ENCODE peak calls at places on chromosomes 12 and 14, in ten cellular contexts. C is GM12892, K is germinal center, Y is T-helper 9 cell, F is brain microvascular endothelial cell, L is left ventricle myocardium inferior, G is left cardiac atrium, B is T-cell, X is fibroblast of lung, I is ureter. N is an unnamed sample.

GRCh38 chr14:102777711-102778615 is 714 bp downstream of the TRAF3 start:
- DNase-seq in C (no peak), K (no peak), Y (peak; percentile 11), F (peak; percentile 14), L (peak; percentile 28), G (no peak), B (peak; percentile 21), X (peak; percentile 51), I (no peak), N (no peak)

GRCh38 chr12:78870539-78870938 is 6.0 kb downstream of the SYT1 start:
- DNase-seq in C (no peak), K (no peak), Y (no peak), F (no peak), L (no peak), G (no peak), B (no peak), X (no peak), I (no peak), N (no peak)

GRCh38 chr14:72169521-72169920 is 237.3 kb downstream of the RGS6 start:
- DNase-seq in C (no peak), K (peak; percentile 19), Y (no peak), F (peak; percentile 0), L (no peak), G (no peak), B (no peak), X (no peak), I (no peak), N (no peak)

GRCh38 chr14:67397536-67397935 is 14.4 kb downstream of the PLEK2 start:
- DNase-seq in C (no peak), K (no peak), Y (no peak), F (no peak), L (no peak), G (no peak), B (no peak), X (no peak), I (no peak), N (no peak)

GRCh38 chr12:124567035-124567672 is at the start of gene NCOR2:
- DNase-seq in C (peak; percentile 67), K (peak; percentile 70), Y (peak; percentile 38), F (no peak), L (no peak), G (no peak), B (peak; percentile 59), X (no peak), I (no peak), N (no peak)

GRCh38 chr14:56490379-56490778 is 89.2 kb upstream of the TMEM260 start:
- DNase-seq in C (no peak), K (peak; percentile 5), Y (no peak), F (no peak), L (no peak), G (no peak), B (no peak), X (peak; percentile 58), I (no peak), N (no peak)

GRCh38 chr14:31505411-31505810 is 17.6 kb upstream of the GPR33 start:
- DNase-seq in C (no peak), K (no peak), Y (no peak), F (peak; percentile 75), L (no peak), G (no peak), B (no peak), X (peak; percentile 37), I (no peak), N (no peak)

GRCh38 chr12:14665354-14666348 is 30.7 kb downstream of the GUCY2C start:
- DNase-seq in C (no peak), K (no peak), Y (no peak), F (no peak), L (no peak), G (no peak), B (no peak), X (no peak), I (no peak), N (no peak)

GRCh38 chr12:109779382-109779781 is 53.8 kb downstream of the TRPV4 start:
- DNase-seq in C (no peak), K (no peak), Y (no peak), F (no peak), L (no peak), G (no peak), B (no peak), X (no peak), I (no peak), N (no peak)